ENCODE peak calls at places on chromosome 21, in five cellular contexts. G, C, T, L and V are unnamed samples.

GRCh38 chr21:43367296-43367695 is 59.6 kb downstream of the SIK1 start:
- DNase-seq in G (no peak), L (no peak), T (no peak), C (no peak), V (no peak)

GRCh38 chr21:39454949-39455668 is 3.3 kb downstream of the SH3BGR start:
- DNase-seq in L (no peak), G (no peak), C (no peak), T (no peak), V (no peak)

GRCh38 chr21:16569679-16570078 is 839.9 kb downstream of the USP25 start:
- DNase-seq in G (no peak), L (no peak), T (no peak), C (no peak), V (no peak)

GRCh38 chr21:39456665-39457064 is 4.9 kb downstream of the SH3BGR start:
- DNase-seq in T (no peak), G (no peak), C (no peak), L (no peak), V (no peak)

GRCh38 chr21:34883501-34884271 is 165.4 kb downstream of the RUNX1 start:
- DNase-seq in T (no peak), C (no peak), G (no peak), L (no peak), V (no peak)

GRCh38 chr21:45778686-45779085 is 135.2 kb downstream of the PCBP3 start:
- DNase-seq in T (no peak), C (no peak), G (no peak), L (no peak), V (no peak)

GRCh38 chr21:32940079-32941014 is 85.4 kb upstream of the OLIG2 start:
- DNase-seq in C (no peak), T (no peak), G (no peak), L (peak; percentile 56), V (no peak)

GRCh38 chr21:16709866-16710550 is 802.8 kb upstream of the CXADR start:
- DNase-seq in T (no peak), C (no peak), G (no peak), L (no peak), V (no peak)

GRCh38 chr21:19792004-19792403 is 1206.2 kb upstream of the NCAM2 start:
- DNase-seq in G (no peak), L (no peak), C (no peak), T (no peak), V (no peak)

GRCh38 chr21:14114251-14114650 is 96.5 kb downstream of the LIPI start:
- DNase-seq in L (peak; percentile 34), G (no peak), T (no peak), C (no peak), V (no peak)

GRCh38 chr21:33075596-33076195 is 5.8 kb downstream of the OLIG1 start:
- DNase-seq in C (no peak), G (no peak), L (no peak), T (no peak), V (no peak)

GRCh38 chr21:16058896-16059295 is 329.1 kb downstream of the USP25 start:
- DNase-seq in G (no peak), L (no peak), T (no peak), C (no peak), V (no peak)

GRCh38 chr21:33355355-33355754 is 30.6 kb downstream of the IFNAR1 start:
- DNase-seq in G (no peak), T (no peak), L (peak; percentile 38), C (no peak), V (no peak)

GRCh38 chr21:38659936-38660332 is 145.8 kb upstream of the ETS2 start:
- DNase-seq in L (no peak), G (no peak), T (no peak), C (no peak), V (no peak)